ENCODE peak calls at places on chromosomes 7 and 10, in four cellular contexts. E is A172, D is cardiac muscle cell, L is AG20443. Y is an unnamed sample.
A peak's percentile ranks its signal among the peaks of the same experiment; 100 is the strongest.

GRCh38 chr10:48946891-48947500 is 7.4 kb upstream of the LRRC18 start:
- DNase-seq in E (peak; percentile 49), D (peak; percentile 18), L (no peak), Y (no peak)

GRCh38 chr7:64515330-64515729 is 47.5 kb downstream of the ZNF680 start:
- DNase-seq in E (peak; percentile 35), D (peak; percentile 39), L (no peak), Y (no peak)

GRCh38 chr7:6268909-6269306 is 3.5 kb downstream of the CYTH3 start:
- DNase-seq in E (no peak), D (no peak), L (no peak), Y (no peak)

GRCh38 chr7:70829221-70830059 is 302.5 kb upstream of the GALNT17 start:
- DNase-seq in E (peak; percentile 19), D (peak; percentile 68), L (peak; percentile 90), Y (peak; percentile 2)

GRCh38 chr10:78319841-78320240 is 286.2 kb downstream of the RPS24 start:
- DNase-seq in E (no peak), D (no peak), L (no peak), Y (no peak)

GRCh38 chr10:126397640-126398382 is 9.5 kb upstream of the ADAM12 start:
- DNase-seq in E (peak; percentile 96), D (peak; percentile 95), L (peak; percentile 91), Y (no peak)

GRCh38 chr7:2641406-2642393 is 9.9 kb downstream of the TTYH3 start:
- DNase-seq in E (peak; percentile 95), D (peak; percentile 98), L (peak; percentile 91), Y (peak; percentile 59)

GRCh38 chr10:114638874-114639625 is 19.0 kb downstream of the ABLIM1 start:
- DNase-seq in E (peak; percentile 94), D (peak; percentile 78), L (peak; percentile 76), Y (no peak)

GRCh38 chr10:119396709-119397071 is 145.8 kb downstream of the RGS10 start:
- DNase-seq in E (no peak), D (no peak), L (no peak), Y (no peak)

GRCh38 chr7:85497999-85498398 is 311.1 kb upstream of the SEMA3D start:
- DNase-seq in E (no peak), D (no peak), L (no peak), Y (no peak)

GRCh38 chr10:104938031-104938430 is 296.9 kb downstream of the SORCS3 start:
- DNase-seq in E (peak; percentile 4), D (no peak), L (no peak), Y (no peak)

GRCh38 chr7:139909379-139910050 is 80.5 kb downstream of the TBXAS1 start:
- DNase-seq in E (no peak), D (peak; percentile 77), L (peak; percentile 47), Y (no peak)

GRCh38 chr7:51256244-51256781 is 60.3 kb downstream of the COBL start:
- DNase-seq in E (no peak), D (no peak), L (no peak), Y (peak; percentile 57)

GRCh38 chr10:85224366-85224960 is 896.1 kb downstream of the CCSER2 start:
- DNase-seq in E (no peak), D (no peak), L (no peak), Y (no peak)

GRCh38 chr10:80855348-80855971 is 317.8 kb downstream of the SH2D4B start:
- DNase-seq in E (no peak), D (no peak), L (no peak), Y (no peak)

Y was measured in anterior cingulate cortex.